ENCODE peak calls at places on chromosomes 13 and 19, in ten cellular contexts. D is right lobe of liver, W is tibial nerve, H is OCI-LY7, A is hepatocyte, Y is MM.1S, S is endodermal cell, N is RWPE1, M is heart left ventricle, X is psoas muscle. P is an unnamed sample.

GRCh38 chr13:27043013-27043412 is 128.6 kb downstream of the USP12 start:
- DNase-seq in D (no peak), W (no peak), H (no peak), A (peak; percentile 70), Y (no peak), S (no peak), N (peak; percentile 82), M (no peak), X (no peak), P (peak; percentile 26)

GRCh38 chr19:10112037-10112751 is 701 bp downstream of the P2RY11 start:
- DNase-seq in D (no peak), W (no peak), H (no peak), A (no peak), Y (peak; percentile 59), S (no peak), N (no peak), M (no peak), X (no peak), P (no peak)

GRCh38 chr19:7852851-7853759 is 21.1 kb downstream of the PRR36 start:
- DNase-seq in D (peak; percentile 96), W (no peak), H (peak; percentile 74), A (peak; percentile 95), Y (peak; percentile 76), S (peak; percentile 97), N (peak; percentile 74), M (peak; percentile 49), X (peak; percentile 66), P (peak; percentile 66)

GRCh38 chr13:77492982-77493381 is 42.5 kb upstream of the SCEL start:
- DNase-seq in D (no peak), W (no peak), H (peak; percentile 30), A (peak; percentile 47), Y (peak; percentile 41), S (no peak), N (peak; percentile 55), M (no peak), X (no peak), P (no peak)

GRCh38 chr19:18666304-18666703 is 17.2 kb upstream of the CRTC1 start:
- DNase-seq in D (no peak), W (no peak), H (no peak), A (no peak), Y (no peak), S (no peak), N (no peak), M (no peak), X (no peak), P (no peak)

GRCh38 chr19:52600639-52601024 is 30.5 kb downstream of the ZNF701 start:
- DNase-seq in D (no peak), W (no peak), H (peak; percentile 35), A (peak; percentile 71), Y (no peak), S (no peak), N (no peak), M (no peak), X (peak; percentile 32), P (peak; percentile 36)

GRCh38 chr13:94272038-94272437 is 207.4 kb downstream of the DCT start:
- DNase-seq in D (no peak), W (no peak), H (no peak), A (no peak), Y (no peak), S (no peak), N (no peak), M (no peak), X (no peak), P (no peak)

GRCh38 chr19:45099465-45100201 is 6.7 kb downstream of the PPP1R37 start:
- DNase-seq in D (no peak), W (no peak), H (no peak), A (peak; percentile 59), Y (no peak), S (peak; percentile 38), N (no peak), M (no peak), X (peak; percentile 36), P (no peak)

GRCh38 chr19:10037809-10038208 is 24.5 kb downstream of the RDH8 start:
- DNase-seq in D (peak; percentile 60), W (no peak), H (no peak), A (peak; percentile 40), Y (no peak), S (no peak), N (no peak), M (no peak), X (no peak), P (no peak)

GRCh38 chr13:30340367-30341184 is 33.2 kb upstream of the KATNAL1 start:
- DNase-seq in D (peak; percentile 64), W (no peak), H (no peak), A (peak; percentile 50), Y (no peak), S (no peak), N (peak; percentile 66), M (peak; percentile 48), X (peak; percentile 78), P (peak; percentile 61)

GRCh38 chr13:49265822-49266221 is 18.1 kb downstream of the CDADC1 start:
- DNase-seq in D (no peak), W (no peak), H (no peak), A (no peak), Y (no peak), S (no peak), N (no peak), M (no peak), X (no peak), P (no peak)

GRCh38 chr19:54162241-54162805 is 2.8 kb upstream of the LENG1 start:
- DNase-seq in D (peak; percentile 88), W (peak; percentile 73), H (peak; percentile 91), A (peak; percentile 91), Y (peak; percentile 68), S (peak; percentile 96), N (peak; percentile 93), M (peak; percentile 89), X (peak; percentile 86), P (peak; percentile 82)
- H3K27ac ChIP-seq in D (no peak overlapping the region), W (no peak overlapping the region), H (no peak overlapping the region), A (peak overlapping the region; percentile 45), Y (no peak overlapping the region), S (no peak overlapping the region), N (peak overlapping the region; percentile 97), M (no peak overlapping the region), X (no peak overlapping the region), P (no peak overlapping the region)

GRCh38 chr13:41654800-41655199 is 197.4 kb downstream of the RGCC start:
- DNase-seq in D (no peak), W (no peak), H (peak; percentile 31), A (no peak), Y (no peak), S (no peak), N (no peak), M (no peak), X (no peak), P (no peak)

GRCh38 chr13:41652735-41653361 is 195.5 kb downstream of the RGCC start:
- DNase-seq in D (no peak), W (no peak), H (peak; percentile 79), A (peak; percentile 62), Y (no peak), S (no peak), N (peak; percentile 41), M (peak; percentile 25), X (no peak), P (no peak)

GRCh38 chr13:41660426-41660825 is 203.1 kb downstream of the RGCC start:
- DNase-seq in D (no peak), W (no peak), H (no peak), A (no peak), Y (no peak), S (no peak), N (no peak), M (no peak), X (no peak), P (no peak)

GRCh38 chr13:41655997-41656396 is 198.6 kb downstream of the RGCC start:
- DNase-seq in D (no peak), W (no peak), H (no peak), A (no peak), Y (no peak), S (no peak), N (no peak), M (no peak), X (no peak), P (no peak)

GRCh38 chr13:41658057-41658642 is 200.8 kb downstream of the RGCC start:
- DNase-seq in D (no peak), W (no peak), H (no peak), A (no peak), Y (no peak), S (no peak), N (no peak), M (no peak), X (no peak), P (no peak)
- TF ChIP-seq CTCF in D (no peak), W (no peak), H (peak; percentile 57), A (no peak), Y (no peak), S (peak; percentile 33), N (no peak), M (no peak), X (no peak), P (no peak)

GRCh38 chr13:44437356-44438233 is 64.0 kb downstream of the SERP2 start:
- DNase-seq in D (no peak), W (no peak), H (peak; percentile 70), A (no peak), Y (peak; percentile 39), S (peak; percentile 20), N (no peak), M (no peak), X (no peak), P (no peak)

GRCh38 chr13:44435142-44435982 is 61.7 kb downstream of the SERP2 start:
- DNase-seq in D (peak; percentile 98), W (peak; percentile 95), H (peak; percentile 90), A (peak; percentile 98), Y (peak; percentile 89), S (peak; percentile 99), N (peak; percentile 97), M (peak; percentile 97), X (peak; percentile 92), P (peak; percentile 91)

GRCh38 chr13:44438234-44438579 is 64.6 kb downstream of the SERP2 start:
- DNase-seq in D (no peak), W (no peak), H (no peak), A (no peak), Y (no peak), S (no peak), N (no peak), M (no peak), X (no peak), P (no peak)

GRCh38 chr13:44434441-44435141 is 61.0 kb downstream of the SERP2 start:
- DNase-seq in D (no peak), W (no peak), H (no peak), A (no peak), Y (no peak), S (peak; percentile 42), N (no peak), M (no peak), X (no peak), P (no peak)

GRCh38 chr13:44436589-44437337 is 63.1 kb downstream of the SERP2 start:
- DNase-seq in D (peak; percentile 97), W (peak; percentile 89), H (peak; percentile 66), A (peak; percentile 97), Y (peak; percentile 55), S (peak; percentile 98), N (peak; percentile 93), M (peak; percentile 96), X (peak; percentile 90), P (peak; percentile 96)
- H3K27ac ChIP-seq in D (peak overlapping the region; percentile 100), W (peak overlapping the region; percentile 99), H (peak overlapping the region; percentile 19), A (peak overlapping the region; percentile 96), Y (peak overlapping the region; percentile 27), S (peak overlapping the region; percentile 99), N (peak overlapping the region; percentile 93), M (peak overlapping the region; percentile 93), X (peak overlapping the region; percentile 92), P (peak overlapping the region; percentile 99)

DNA sequence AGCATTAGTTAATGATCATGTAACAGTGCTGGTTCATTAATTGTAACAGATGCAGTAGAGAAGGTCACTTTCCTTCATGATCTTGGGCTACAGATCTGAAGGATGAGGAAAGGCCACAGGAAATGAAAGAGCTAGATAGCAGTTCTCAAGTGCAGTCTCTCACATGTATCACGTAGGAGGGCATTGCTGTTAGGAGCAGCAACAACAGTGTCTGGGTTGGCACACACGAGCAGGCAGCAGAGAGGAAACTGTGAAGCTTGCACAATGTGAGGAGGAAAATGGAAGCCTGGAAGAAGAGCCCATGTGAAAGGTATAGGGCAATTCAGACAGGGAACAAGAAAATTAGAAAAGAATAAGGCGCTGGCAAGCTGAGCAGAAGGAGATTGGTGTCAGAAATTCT is 1741.5 kb downstream of the PCDH9 start:
- DNase-seq in D (no peak), W (no peak), H (no peak), A (no peak), Y (peak; percentile 26), S (peak; percentile 30), N (no peak), M (no peak), X (no peak), P (no peak)
- TF ChIP-seq CTCF in D (no peak), W (no peak), H (no peak), A (no peak), Y (no peak), S (no peak), N (no peak), M (no peak), X (no peak), P (no peak)

P was measured in heart right ventricle.